ENCODE peak calls at places on chromosome 6, in six cellular contexts. Y is astrocyte of the spinal cord, J is H9, I is MCF 10A, T is prostate gland, G is mesothelial cell of epicardium. N is an unnamed sample.
A peak's percentile ranks its signal among the peaks of the same experiment; 100 is the strongest.

GRCh38 chr6:90217621-90218496 is 78.8 kb downstream of the BACH2 start:
- DNase-seq in Y (no peak), T (no peak), I (peak; percentile 77), J (no peak), G (no peak), N (peak; percentile 67)

GRCh38 chr6:157020398-157021266 is 243.5 kb downstream of the ARID1B start:
- DNase-seq in I (peak; percentile 60), J (peak; percentile 49), G (no peak), Y (peak; percentile 53), T (peak; percentile 39), N (peak; percentile 80)

GRCh38 chr6:38460216-38460615 is 179.5 kb downstream of the BTBD9 start:
- DNase-seq in J (no peak), Y (peak; percentile 84), T (no peak), G (no peak), I (peak; percentile 6), N (no peak)

GRCh38 chr6:154991207-154991606 is 3.9 kb upstream of the TIAM2 start:
- DNase-seq in G (no peak), Y (no peak), J (no peak), I (peak; percentile 72), T (no peak), N (no peak)

GRCh38 chr6:8588176-8588575 is 152.8 kb upstream of the SLC35B3 start:
- DNase-seq in T (no peak), I (no peak), J (no peak), G (no peak), Y (no peak), N (no peak)

GRCh38 chr6:3284436-3284876 is 25.7 kb downstream of the PSMG4 start:
- DNase-seq in T (peak; percentile 54), G (no peak), I (no peak), Y (no peak), J (no peak), N (no peak)

GRCh38 chr6:107737397-107737793 is 86.7 kb downstream of the SCML4 start:
- DNase-seq in G (no peak), J (no peak), Y (no peak), T (no peak), I (no peak), N (no peak)

GRCh38 chr6:35810831-35811698 is 5.9 kb downstream of the LHFPL5 start:
- DNase-seq in Y (peak; percentile 57), J (no peak), G (no peak), I (peak; percentile 85), T (no peak), N (no peak)

GRCh38 chr6:11393713-11394627 is 143.6 kb upstream of the TMEM170B start:
- DNase-seq in J (no peak), I (no peak), G (no peak), T (no peak), Y (peak; percentile 64), N (no peak)

GRCh38 chr6:39048481-39049399 is at the start of gene GLP1R:
- DNase-seq in Y (no peak), T (no peak), I (no peak), J (peak; percentile 56), G (no peak), N (peak; percentile 18)

GRCh38 chr6:5379647-5380242 is 118.4 kb downstream of the FARS2 start:
- DNase-seq in J (peak; percentile 59), Y (peak; percentile 19), G (no peak), I (peak; percentile 63), T (no peak), N (peak; percentile 33)

GRCh38 chr6:149887343-149887742 is 10.6 kb downstream of the RAET1E start:
- DNase-seq in J (no peak), G (no peak), I (peak; percentile 94), Y (peak; percentile 5), T (no peak), N (no peak)

GRCh38 chr6:135438907-135439535 is 58.5 kb downstream of the AHI1 start:
- DNase-seq in G (no peak), Y (peak; percentile 35), I (peak; percentile 28), T (no peak), J (no peak), N (peak; percentile 7)

GRCh38 chr6:117265425-117266266 is at the start of gene VGLL2:
- DNase-seq in G (peak; percentile 42), I (peak; percentile 23), T (no peak), J (peak; percentile 70), Y (peak; percentile 29), N (no peak)

GRCh38 chr6:157867981-157868380 is 44.9 kb downstream of the SNX9 start:
- DNase-seq in G (no peak), J (no peak), T (no peak), Y (no peak), I (no peak), N (no peak)

GRCh38 chr6:13924146-13924948 is 405 bp upstream of the RNF182 start:
- DNase-seq in I (peak; percentile 13), Y (peak; percentile 68), G (peak; percentile 63), T (peak; percentile 15), J (peak; percentile 75), N (peak; percentile 57)

GRCh38 chr6:129774697-129775447 is 64.9 kb upstream of the ARHGAP18 start:
- DNase-seq in J (peak; percentile 86), I (peak; percentile 79), Y (peak; percentile 84), T (peak; percentile 25), G (peak; percentile 31), N (peak; percentile 61)

GRCh38 chr6:94727710-94728109 is 849.6 kb upstream of the MANEA start:
- DNase-seq in Y (no peak), J (no peak), T (no peak), G (no peak), I (no peak), N (no peak)

GRCh38 chr6:155142163-155142901 is 121.5 kb upstream of the CLDN20 start:
- DNase-seq in Y (peak; percentile 19), G (no peak), J (no peak), I (no peak), T (no peak), N (no peak)

GRCh38 chr6:12162203-12162602 is 128.0 kb upstream of the EDN1 start:
- DNase-seq in T (no peak), I (no peak), G (no peak), J (no peak), Y (no peak), N (no peak)

DNA sequence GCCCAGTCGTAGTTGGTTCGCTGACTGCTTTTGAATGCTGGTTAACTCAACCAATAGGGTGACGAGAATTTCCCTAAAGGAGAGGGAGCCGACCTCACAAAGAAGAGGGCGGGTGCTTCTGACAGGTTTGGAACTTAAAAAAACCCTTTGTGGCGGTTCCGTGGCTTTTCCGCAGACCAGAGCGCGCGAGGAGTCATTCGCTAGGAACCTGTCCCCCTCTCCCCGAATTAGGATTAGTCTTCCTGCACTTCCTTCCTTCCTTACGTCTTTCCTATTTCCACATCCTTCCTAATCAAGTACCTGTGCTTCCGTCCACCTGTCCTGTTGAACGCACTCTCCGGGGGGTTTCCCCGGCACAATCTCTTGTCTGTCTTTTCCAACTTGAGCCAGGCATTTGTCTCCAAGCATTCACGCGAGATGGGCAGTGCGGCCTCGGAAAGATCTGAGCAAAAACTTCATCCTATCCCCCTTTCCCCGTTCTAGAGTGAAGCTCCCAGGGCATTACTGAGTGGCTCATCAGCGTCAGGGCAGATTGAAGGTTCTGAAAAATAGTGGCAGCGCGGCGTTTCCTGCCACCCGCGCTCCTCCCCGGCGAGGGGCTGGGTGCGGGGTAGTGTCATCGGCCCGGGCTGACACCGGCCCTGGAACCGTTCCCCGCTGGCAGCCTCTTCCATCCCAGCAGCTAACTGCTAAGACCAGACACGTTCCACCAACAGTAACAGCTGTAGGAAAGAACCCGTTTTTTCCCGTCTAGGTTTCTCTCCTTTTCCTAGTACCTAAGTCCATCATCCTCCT is 1.5 kb upstream of the STXBP5 start:
- DNase-seq in G (peak; percentile 41), T (peak; percentile 94), Y (peak; percentile 97), J (peak; percentile 85), I (peak; percentile 98), N (peak; percentile 88)
- TF ChIP-seq CTCF in G (no peak), T (no peak), Y (no peak), J (no peak), I (no peak), N (no peak)

GRCh38 chr6:46932941-46933340 is 11.2 kb upstream of the ADGRF5 start:
- DNase-seq in Y (peak; percentile 35), J (no peak), I (no peak), G (no peak), T (no peak), N (no peak)

GRCh38 chr6:46940433-46941226 is 18.9 kb upstream of the ADGRF5 start:
- DNase-seq in T (no peak), J (no peak), G (no peak), Y (no peak), I (no peak), N (no peak)

GRCh38 chr6:46935687-46936086 is 13.9 kb upstream of the ADGRF5 start:
- DNase-seq in I (peak; percentile 16), T (no peak), G (no peak), Y (no peak), J (peak; percentile 62), N (no peak)

GRCh38 chr6:46933751-46934150 is 12.0 kb upstream of the ADGRF5 start:
- DNase-seq in J (no peak), I (no peak), Y (no peak), T (no peak), G (no peak), N (no peak)

GRCh38 chr6:46937623-46938022 is 15.9 kb upstream of the ADGRF5 start:
- DNase-seq in I (no peak), G (no peak), Y (no peak), J (no peak), T (no peak), N (no peak)
- TF ChIP-seq CTCF in I (no peak), G (no peak), Y (no peak), J (no peak), T (no peak), N (no peak)

GRCh38 chr6:73134588-73134987 is 90.7 kb downstream of the KHDC1L start:
- DNase-seq in G (no peak), Y (peak; percentile 6), I (peak; percentile 18), T (no peak), J (peak; percentile 94), N (peak; percentile 44)
- TF ChIP-seq CTCF in G (peak; percentile 36), Y (peak; percentile 49), I (peak; percentile 24), T (no peak), J (peak; percentile 98), N (peak; percentile 16)

GRCh38 chr6:25312034-25312620 is 33.0 kb downstream of the CARMIL1 start:
- DNase-seq in G (no peak), Y (peak; percentile 22), J (no peak), I (peak; percentile 90), T (no peak), N (no peak)
- TF ChIP-seq CTCF in G (no peak), Y (no peak), J (no peak), I (no peak), T (no peak), N (no peak)

GRCh38 chr6:126307859-126308258 is 32.1 kb upstream of the CENPW start:
- DNase-seq in Y (peak; percentile 56), J (no peak), I (peak; percentile 88), G (no peak), T (no peak), N (no peak)

GRCh38 chr6:126308367-126308766 is 31.5 kb upstream of the CENPW start:
- DNase-seq in T (no peak), Y (no peak), J (no peak), G (no peak), I (no peak), N (no peak)

GRCh38 chr6:126312013-126312665 is 27.8 kb upstream of the CENPW start:
- DNase-seq in I (peak; percentile 51), G (no peak), Y (no peak), T (no peak), J (peak; percentile 27), N (no peak)
- TF ChIP-seq CTCF in I (peak; percentile 21), G (peak; percentile 22), Y (peak; percentile 30), T (no peak), J (peak; percentile 60), N (peak; percentile 33)

N was measured in activated CD8-positive, alpha-beta T cell treated with anti-CD3 and anti-CD28 coated beads for 36 hours.